ENCODE peak calls at places on chromosomes 4 and X, in seven cellular contexts. L, F, B, K, G, E and M are unnamed samples.
A peak's percentile ranks its signal among the peaks of the same experiment; 100 is the strongest.

GRCh38 chr4:6962211-6963041 is 52.8 kb downstream of the TBC1D14 start:
- DNase-seq in B (no peak), L (peak; percentile 21), G (no peak), F (no peak), E (no peak), K (no peak), M (no peak)

GRCh38 chr4:153618831-153619230 is 65.2 kb upstream of the TLR2 start:
- DNase-seq in K (no peak), G (no peak), L (no peak), E (no peak), F (no peak), B (no peak), M (no peak)

GRCh38 chr4:137203601-137204000 is 328.7 kb downstream of the PCDH18 start:
- DNase-seq in F (no peak), B (no peak), K (peak; percentile 76), G (no peak), E (no peak), L (no peak), M (peak; percentile 61)

GRCh38 chrX:52082578-52082977 is 13.6 kb upstream of the MAGED4B start:
- DNase-seq in L (no peak), G (no peak), K (peak; percentile 32), E (no peak), B (no peak), F (no peak), M (peak; percentile 21)

GRCh38 chrX:41475611-41476241 is 28.6 kb downstream of the NYX start:
- DNase-seq in B (no peak), E (no peak), G (no peak), K (no peak), L (no peak), F (no peak), M (no peak)

GRCh38 chr4:7207791-7208231 is 15.5 kb downstream of the SORCS2 start:
- DNase-seq in K (peak; percentile 56), F (no peak), B (no peak), E (no peak), L (no peak), G (no peak), M (no peak)

GRCh38 chr4:113368056-113368455 is 318.6 kb downstream of the ANK2 start:
- DNase-seq in B (no peak), L (no peak), F (peak; percentile 9), E (no peak), K (peak; percentile 92), G (no peak), M (peak; percentile 70)

GRCh38 chrX:130024127-130024526 is 41.7 kb downstream of the BCORL1 start:
- DNase-seq in K (peak; percentile 75), E (peak; percentile 78), F (no peak), B (peak; percentile 36), G (peak; percentile 41), L (no peak), M (no peak)

GRCh38 chr4:168884251-168885124 is 125.6 kb downstream of the CBR4 start:
- DNase-seq in L (no peak), G (no peak), K (no peak), E (no peak), B (no peak), F (no peak), M (no peak)

GRCh38 chrX:38817004-38817703 is 15.9 kb downstream of the MID1IP1 start:
- DNase-seq in K (peak; percentile 24), L (no peak), E (no peak), B (no peak), G (no peak), F (no peak), M (no peak)

GRCh38 chrX:79082886-79083285 is 61.6 kb upstream of the GPR174 start:
- DNase-seq in L (no peak), K (no peak), B (no peak), G (no peak), E (no peak), F (no peak), M (no peak)

GRCh38 chr4:38157592-38157991 is 197.4 kb downstream of the PTTG2 start:
- DNase-seq in K (no peak), G (no peak), E (no peak), L (no peak), F (no peak), B (no peak), M (no peak)